ENCODE peak calls at places on chromosomes 16 and 17, in six cellular contexts. K is GM10248, G is head of caudate nucleus, N is HAP-1, S is SJSA1, M is bronchial epithelial cell. V is an unnamed sample.

GRCh38 chr16:68065716-68066305 is 19.4 kb upstream of the NFATC3 start:
- DNase-seq in N (no peak), S (peak), M (peak), K (no peak), G (no peak), V (no peak)

GRCh38 chr16:57670206-57670605 is 2.1 kb downstream of the ADGRG3 start:
- DNase-seq in M (no peak), K (no peak), S (no peak), G (no peak), N (no peak), V (no peak)

GRCh38 chr17:72657467-72658317 is 434.8 kb downstream of the SLC39A11 start:
- DNase-seq in S (peak), K (no peak), N (no peak), M (peak), G (no peak), V (no peak)

GRCh38 chr16:54266363-54266955 is 20.1 kb downstream of the IRX3 start:
- DNase-seq in M (peak), N (no peak), S (no peak), K (no peak), G (no peak), V (no peak)

GRCh38 chr17:10435096-10435495 is 13.3 kb upstream of the MYH8 start:
- DNase-seq in K (no peak), N (no peak), S (no peak), M (no peak), G (no peak), V (no peak)

GRCh38 chr16:48862087-48862532 is 252.1 kb upstream of the N4BP1 start:
- DNase-seq in N (no peak), G (no peak), M (peak), S (peak), K (no peak), V (no peak)

GRCh38 chr16:85372627-85373372 is 240.3 kb upstream of the GSE1 start:
- DNase-seq in G (no peak), M (peak), N (no peak), K (no peak), S (peak), V (no peak)

GRCh38 chr17:4852504-4853075 is 19.4 kb downstream of the MINK1 start:
- DNase-seq in S (no peak), K (no peak), M (peak), G (no peak), N (peak), V (no peak)

GRCh38 chr17:73272906-73273218 is 11.2 kb upstream of the CPSF4L start:
- DNase-seq in N (no peak), K (no peak), G (peak), S (no peak), M (no peak), V (peak)

GRCh38 chr17:4998666-4999428 is 1.1 kb downstream of the KIF1C start:
- DNase-seq in G (no peak), S (no peak), K (peak), M (no peak), N (peak), V (no peak)

GRCh38 chr16:87368029-87368765 is 15.4 kb downstream of the FBXO31 start:
- DNase-seq in S (no peak), M (no peak), K (no peak), G (no peak), N (no peak), V (no peak)

GRCh38 chr17:17051380-17051779 is 9.1 kb downstream of the MPRIP start:
- DNase-seq in K (no peak), N (no peak), G (no peak), S (no peak), M (no peak), V (no peak)

GRCh38 chr17:58679263-58680037 is 12.4 kb downstream of the TEX14 start:
- DNase-seq in G (no peak), K (no peak), M (peak), N (peak), S (no peak), V (no peak)

GRCh38 chr17:50689956-50690886 is 17.5 kb downstream of the ANKRD40 start:
- DNase-seq in K (no peak), N (no peak), M (peak), G (peak), S (no peak), V (peak)

GRCh38 chr17:50779747-50780363 is 12.5 kb upstream of the ANKRD40CL start:
- DNase-seq in M (no peak), N (no peak), G (no peak), K (no peak), S (no peak), V (no peak)

GRCh38 chr17:77127735-77128361 is 12.9 kb upstream of the SEC14L1 start:
- DNase-seq in G (peak), N (no peak), M (no peak), S (no peak), K (no peak), V (peak)

GRCh38 chr17:65099941-65100315 is 37.2 kb upstream of the RGS9 start:
- DNase-seq in M (peak), K (peak), G (no peak), S (peak), N (no peak), V (no peak)

GRCh38 chr16:49158029-49158642 is 123.5 kb downstream of the CBLN1 start:
- DNase-seq in S (no peak), M (peak), N (peak), G (no peak), K (peak), V (no peak)

GRCh38 chr16:670485-671352 is 2.8 kb downstream of the RHOT2 start:
- DNase-seq in G (no peak), M (no peak), S (no peak), K (no peak), N (no peak), V (no peak)

GRCh38 chr16:17412221-17412620 is 58.5 kb downstream of the XYLT1 start:
- DNase-seq in M (no peak), K (no peak), S (peak), N (no peak), G (no peak), V (no peak)

GRCh38 chr17:81200695-81201580 is 21.8 kb downstream of the CEP131 start:
- DNase-seq in N (peak), G (peak), S (peak), K (peak), M (peak), V (peak)